ENCODE peak calls at places on chromosomes 2 and 18, in four cellular contexts. A, H, L and O are unnamed samples.

GRCh38 chr18:42706618-42707017 is 408.9 kb downstream of the RIT2 start:
- DNase-seq in L (no peak), H (no peak), A (no peak), O (no peak)

GRCh38 chr2:169964740-169965139 is 137.5 kb downstream of the UBR3 start:
- DNase-seq in A (no peak), H (no peak), L (no peak), O (no peak)

GRCh38 chr18:79876497-79876896 is 75.0 kb downstream of the SLC66A2 start:
- DNase-seq in A (no peak), H (no peak), L (no peak), O (no peak)

GRCh38 chr2:33660416-33661118 is 61.5 kb upstream of the FAM98A start:
- DNase-seq in L (no peak), A (no peak), H (no peak), O (no peak)

GRCh38 chr2:62724886-62725711 is 19.6 kb downstream of the EHBP1 start:
- DNase-seq in H (peak; percentile 22), L (no peak), A (peak; percentile 33), O (no peak)

GRCh38 chr2:236824836-236825235 is 255.2 kb downstream of the ACKR3 start:
- DNase-seq in L (no peak), H (no peak), A (no peak), O (no peak)

GRCh38 chr18:62710417-62710816 is 4.9 kb upstream of the PHLPP1 start:
- DNase-seq in L (no peak), A (no peak), H (no peak), O (no peak)

GRCh38 chr2:100755441-100755840 is 64.5 kb upstream of the NPAS2 start:
- DNase-seq in A (no peak), H (no peak), L (no peak), O (no peak)

GRCh38 chr2:190184460-190184859 is 121.9 kb upstream of the MSTN start:
- DNase-seq in H (no peak), L (no peak), A (peak; percentile 90), O (no peak)

GRCh38 chr2:134402385-134402784 is 148.5 kb downstream of the MGAT5 start:
- DNase-seq in A (no peak), L (peak; percentile 61), H (no peak), O (no peak)

GRCh38 chr2:31228717-31229116 is 5.2 kb upstream of the EHD3 start:
- DNase-seq in A (no peak), H (no peak), L (no peak), O (no peak)

GRCh38 chr18:5159080-5159479 is 38.0 kb downstream of the AKAIN1 start:
- DNase-seq in A (no peak), L (no peak), H (no peak), O (no peak)

GRCh38 chr2:237154050-237154638 is 68.5 kb downstream of the COPS8 start:
- DNase-seq in A (peak; percentile 50), H (peak; percentile 52), L (peak; percentile 53), O (no peak)

GRCh38 chr18:48333563-48333962 is 75.6 kb downstream of the ZBTB7C start:
- DNase-seq in H (no peak), A (no peak), L (no peak), O (no peak)

GRCh38 chr2:47771211-47771610 is 11.7 kb upstream of the MSH6 start:
- DNase-seq in L (peak; percentile 60), A (peak; percentile 40), H (peak; percentile 83), O (peak; percentile 75)

GRCh38 chr2:239238839-239239606 is 161.8 kb downstream of the HDAC4 start:
- DNase-seq in L (no peak), H (no peak), A (no peak), O (no peak)

GRCh38 chr2:124001681-124002080 is 23.4 kb upstream of the CNTNAP5 start:
- DNase-seq in A (no peak), H (no peak), L (no peak), O (no peak)

GRCh38 chr2:156505696-156506095 is 69.5 kb downstream of the GPD2 start:
- DNase-seq in A (no peak), H (no peak), L (no peak), O (no peak)

GRCh38 chr2:229431331-229431954 is 160.4 kb upstream of the PID1 start:
- DNase-seq in H (peak; percentile 57), L (peak; percentile 58), A (peak; percentile 3), O (no peak)

GRCh38 chr2:160406591-160407392 is 86.8 kb downstream of the RBMS1 start:
- DNase-seq in H (peak; percentile 24), A (no peak), L (peak; percentile 35), O (no peak)

GRCh38 chr2:215403441-215404356 is 32.2 kb downstream of the FN1 start:
- DNase-seq in A (no peak), L (no peak), H (no peak), O (no peak)

GRCh38 chr2:189854152-189854551 is 69.9 kb downstream of the PMS1 start:
- DNase-seq in H (no peak), A (no peak), L (no peak), O (no peak)

GRCh38 chr2:104658149-104658839 is 195.6 kb upstream of the POU3F3 start:
- DNase-seq in L (no peak), H (no peak), A (no peak), O (no peak)

GRCh38 chr2:133139847-133140533 is 428.3 kb downstream of the NCKAP5 start:
- DNase-seq in L (no peak), A (no peak), H (no peak), O (no peak)

DNA sequence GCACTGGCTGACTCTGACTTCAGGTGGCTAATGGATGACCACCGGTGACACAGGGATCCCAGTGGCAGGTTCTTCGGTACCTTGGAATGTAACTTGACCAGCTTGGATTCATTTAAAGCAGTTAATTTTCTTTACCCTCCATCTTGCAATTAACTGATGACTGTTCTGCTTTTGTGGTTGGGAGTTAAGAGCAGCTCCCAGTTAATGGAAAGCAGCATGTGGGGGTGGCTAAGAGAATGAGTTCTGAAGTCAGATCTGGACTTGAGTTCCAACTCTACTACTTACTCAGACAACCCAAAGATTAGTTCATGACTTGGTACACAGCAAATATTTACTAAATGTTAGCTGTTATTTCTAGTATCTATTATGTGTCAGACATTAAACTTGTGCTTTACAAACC is 58.5 kb downstream of the FAM228A start:
- DNase-seq in A (no peak), H (no peak), L (no peak), O (no peak)
- H3K4me1 ChIP-seq in A (no peaks in the 10 kb centered on the region), H (no peaks in the 10 kb centered on the region), L (peaks cover 5% of the 10 kb centered on the region), O (no peaks in the 10 kb centered on the region)

DNA sequence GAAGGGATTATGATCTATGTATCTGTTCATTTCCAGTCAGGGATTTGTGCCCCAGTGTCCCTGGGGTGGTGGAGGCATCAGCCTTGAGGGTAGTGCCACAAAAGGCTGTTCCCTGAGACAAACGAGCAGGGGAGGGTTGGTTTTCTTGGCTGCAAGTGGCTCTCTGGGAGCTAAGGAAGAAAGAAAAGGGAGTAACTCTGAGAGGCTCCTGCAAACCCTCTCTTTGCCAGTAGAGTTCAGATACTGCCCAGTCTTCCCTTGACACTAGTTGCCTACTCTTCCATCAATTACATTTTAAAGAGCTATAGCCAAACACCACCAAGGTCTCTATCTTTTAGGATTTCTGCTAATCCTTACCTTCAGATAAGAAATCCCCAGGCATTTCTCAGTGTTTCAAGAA is 18.5 kb upstream of the KCTD1 start:
- DNase-seq in L (no peak), A (no peak), H (no peak), O (no peak)
- TF ChIP-seq CTCF in L (no peak), A (no peak), H (no peak), O (peak; percentile 19)

GRCh38 chr2:108637304-108637669 is 82.0 kb upstream of the RANBP2 start:
- DNase-seq in L (peak; percentile 75), A (peak; percentile 89), H (no peak), O (no peak)
- TF ChIP-seq TCF7L2 in L (no peak), A (no peak), H (no peak), O (no peak)

GRCh38 chr2:197136452-197136851 is 174.1 kb downstream of the ANKRD44 start:
- DNase-seq in L (no peak), H (no peak), A (no peak), O (no peak)
- H3K4me1 ChIP-seq in L (no peaks in the 10 kb centered on the region), H (peaks cover 6% of the 10 kb centered on the region), A (no peaks in the 10 kb centered on the region), O (no peaks in the 10 kb centered on the region)

GRCh38 chr2:98008415-98008814 is 12.7 kb upstream of the TMEM131 start:
- DNase-seq in A (no peak), L (no peak), H (no peak), O (no peak)
- TF ChIP-seq CTCF in A (no peak), L (no peak), H (no peak), O (no peak)

GRCh38 chr2:67613227-67613626 is 216.1 kb downstream of the ETAA1 start:
- DNase-seq in L (no peak), A (no peak), H (no peak), O (no peak)

GRCh38 chr2:67616749-67617148 is 219.6 kb downstream of the ETAA1 start:
- DNase-seq in A (no peak), L (no peak), H (no peak), O (no peak)

DNA sequence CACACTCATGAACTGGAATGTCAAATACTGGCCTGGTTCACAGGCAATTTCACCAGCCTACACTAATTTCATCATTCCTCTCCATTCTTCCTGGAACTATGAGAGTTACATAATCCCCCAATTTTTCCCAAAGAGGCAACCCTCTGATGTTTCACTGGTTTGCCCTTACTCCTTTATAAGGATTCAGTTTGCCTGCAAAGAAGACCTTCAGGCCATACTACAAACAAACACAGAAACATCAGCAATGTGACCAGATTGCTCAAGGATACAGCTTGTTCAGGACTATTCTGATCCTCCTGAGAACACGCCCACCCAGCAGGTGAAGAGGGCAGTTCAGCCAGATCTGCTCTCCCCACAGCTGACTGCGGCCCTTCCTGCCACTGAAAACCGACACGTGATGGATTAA is 215.4 kb downstream of the ETAA1 start:
- DNase-seq in H (no peak), L (no peak), A (no peak), O (no peak)
- TF ChIP-seq TCF7L2 in H (no peak), L (no peak), A (no peak), O (no peak)